ENCODE peak calls at places on chromosomes 11 and 22, in eight cellular contexts. L is breast epithelium, N is B cell, C is nephron progenitor cell, I is bronchial epithelial cell, V is cardiac muscle cell, R is neural crest cell, U is left ventricle myocardium inferior. H is an unnamed sample.

GRCh38 chr11:29629281-29629680 is 387.5 kb downstream of the KCNA4 start:
- DNase-seq in L (no peak), N (no peak), C (no peak), I (peak; percentile 46), V (peak; percentile 6), R (no peak), U (no peak), H (no peak)

GRCh38 chr11:75771646-75772410 is 3.2 kb downstream of the DGAT2 start:
- DNase-seq in L (no peak), N (no peak), C (no peak), I (peak; percentile 93), V (no peak), R (no peak), U (no peak), H (no peak)

GRCh38 chr11:128416976-128417375 is 170.4 kb downstream of the ETS1 start:
- DNase-seq in L (no peak), N (no peak), C (no peak), I (no peak), V (no peak), R (no peak), U (no peak), H (no peak)

GRCh38 chr22:40220316-40221054 is 42.8 kb downstream of the TNRC6B start:
- DNase-seq in L (peak; percentile 66), N (no peak), C (no peak), I (peak; percentile 66), V (no peak), R (no peak), U (no peak), H (no peak)

GRCh38 chr11:4626207-4627105 is 10.8 kb upstream of the OR51D1 start:
- DNase-seq in L (no peak), N (peak; percentile 45), C (peak; percentile 88), I (peak; percentile 65), V (peak; percentile 89), R (peak; percentile 82), U (no peak), H (peak; percentile 78)

GRCh38 chr22:46594947-46595298 is 25.3 kb upstream of the GRAMD4 start:
- DNase-seq in L (no peak), N (no peak), C (no peak), I (no peak), V (no peak), R (no peak), U (no peak), H (no peak)

GRCh38 chr11:113730887-113731726 is 25.0 kb upstream of the TMPRSS5 start:
- DNase-seq in L (no peak), N (peak; percentile 2), C (peak; percentile 40), I (peak; percentile 67), V (peak; percentile 79), R (peak; percentile 19), U (no peak), H (peak; percentile 10)

GRCh38 chr11:123924027-123924426 is 15.4 kb upstream of the OR4D5 start:
- DNase-seq in L (no peak), N (no peak), C (no peak), I (peak; percentile 1), V (no peak), R (no peak), U (no peak), H (no peak)

GRCh38 chr11:46895821-46896220 is 22.5 kb downstream of the LRP4 start:
- DNase-seq in L (peak; percentile 80), N (no peak), C (no peak), I (no peak), V (no peak), R (no peak), U (peak; percentile 80), H (no peak)

GRCh38 chr11:47980907-47981621 is 705 bp downstream of the PTPRJ start:
- DNase-seq in L (no peak), N (peak; percentile 55), C (peak; percentile 74), I (no peak), V (peak; percentile 77), R (peak; percentile 63), U (peak; percentile 35), H (peak; percentile 35)

GRCh38 chr11:2325719-2326118 is 23.9 kb downstream of the TSPAN32 start:
- DNase-seq in L (peak; percentile 88), N (no peak), C (no peak), I (peak; percentile 74), V (no peak), R (no peak), U (peak; percentile 50), H (no peak)

GRCh38 chr11:6617315-6617781 is 1.9 kb downstream of the TPP1 start:
- DNase-seq in L (no peak), N (no peak), C (no peak), I (no peak), V (no peak), R (no peak), U (no peak), H (no peak)

GRCh38 chr11:88352139-88352538 is 14.6 kb upstream of the CTSC start:
- DNase-seq in L (no peak), N (no peak), C (no peak), I (no peak), V (no peak), R (no peak), U (no peak), H (no peak)

GRCh38 chr11:33701831-33702230 is 1.2 kb upstream of the C11orf91 start:
- DNase-seq in L (peak; percentile 60), N (no peak), C (no peak), I (peak; percentile 89), V (no peak), R (no peak), U (no peak), H (no peak)

GRCh38 chr22:39690901-39691620 is 120.5 kb downstream of the CACNA1I start:
- DNase-seq in L (no peak), N (no peak), C (peak; percentile 78), I (no peak), V (no peak), R (peak; percentile 47), U (no peak), H (peak; percentile 77)

GRCh38 chr11:11847082-11847481 is 5.3 kb downstream of the USP47 start:
- DNase-seq in L (no peak), N (no peak), C (no peak), I (no peak), V (no peak), R (no peak), U (no peak), H (no peak)

GRCh38 chr22:45503071-45503815 is 560 bp downstream of the FBLN1 start:
- DNase-seq in L (no peak), N (no peak), C (no peak), I (no peak), V (no peak), R (no peak), U (no peak), H (no peak)

GRCh38 chr11:59668188-59668949 is 468 bp downstream of the PATL1 start:
- DNase-seq in L (peak; percentile 52), N (peak; percentile 83), C (peak; percentile 78), I (peak; percentile 49), V (peak; percentile 74), R (peak; percentile 14), U (peak; percentile 43), H (peak; percentile 78)
- TF ChIP-seq CTCF in L (peak; percentile 51), N (peak; percentile 20), C (no peak), I (peak; percentile 20), V (no peak), R (peak; percentile 50), U (peak; percentile 37), H (no peak)

GRCh38 chr11:65790104-65790901 is 3.4 kb downstream of the OVOL1 start:
- DNase-seq in L (no peak), N (no peak), C (no peak), I (no peak), V (no peak), R (no peak), U (no peak), H (no peak)

GRCh38 chr11:65793144-65793581 is 6.3 kb downstream of the OVOL1 start:
- DNase-seq in L (peak; percentile 89), N (no peak), C (no peak), I (peak; percentile 91), V (no peak), R (no peak), U (no peak), H (no peak)

GRCh38 chr11:65790902-65791650 is 4.2 kb downstream of the OVOL1 start:
- DNase-seq in L (no peak), N (no peak), C (no peak), I (no peak), V (no peak), R (no peak), U (no peak), H (no peak)

GRCh38 chr11:65792456-65792855 is 5.6 kb downstream of the OVOL1 start:
- DNase-seq in L (no peak), N (no peak), C (no peak), I (no peak), V (no peak), R (no peak), U (no peak), H (no peak)

DNA sequence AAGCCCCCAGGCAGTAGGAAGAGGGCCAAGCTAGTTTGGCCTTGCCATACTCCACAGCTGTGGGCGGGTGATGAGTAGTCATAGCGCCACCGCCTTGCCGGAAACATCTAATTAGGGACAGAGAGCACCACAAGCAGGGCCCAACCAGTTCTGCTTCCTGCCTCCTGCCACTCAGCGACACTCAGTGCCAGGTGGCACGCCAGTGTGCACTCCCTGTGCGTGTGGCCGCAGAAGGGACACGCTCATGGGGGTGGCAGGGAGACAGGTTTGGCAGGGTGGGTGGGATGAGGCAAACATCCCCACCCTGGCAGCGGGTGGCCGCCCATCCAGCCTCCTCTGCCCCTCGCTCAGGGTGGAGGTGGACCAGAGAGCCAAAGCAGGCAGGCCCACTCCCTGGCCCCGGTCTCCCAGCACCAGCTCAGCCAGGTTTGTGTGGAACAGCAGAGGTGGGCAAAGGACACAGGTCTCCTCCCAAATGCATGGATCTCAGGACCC is 4.9 kb downstream of the OVOL1 start:
- DNase-seq in L (peak; percentile 77), N (peak; percentile 79), C (no peak), I (no peak), V (no peak), R (no peak), U (no peak), H (peak; percentile 89)
- TF ChIP-seq CTCF in L (no peak), N (no peak), C (no peak), I (peak; percentile 10), V (no peak), R (no peak), U (no peak), H (no peak)

DNA sequence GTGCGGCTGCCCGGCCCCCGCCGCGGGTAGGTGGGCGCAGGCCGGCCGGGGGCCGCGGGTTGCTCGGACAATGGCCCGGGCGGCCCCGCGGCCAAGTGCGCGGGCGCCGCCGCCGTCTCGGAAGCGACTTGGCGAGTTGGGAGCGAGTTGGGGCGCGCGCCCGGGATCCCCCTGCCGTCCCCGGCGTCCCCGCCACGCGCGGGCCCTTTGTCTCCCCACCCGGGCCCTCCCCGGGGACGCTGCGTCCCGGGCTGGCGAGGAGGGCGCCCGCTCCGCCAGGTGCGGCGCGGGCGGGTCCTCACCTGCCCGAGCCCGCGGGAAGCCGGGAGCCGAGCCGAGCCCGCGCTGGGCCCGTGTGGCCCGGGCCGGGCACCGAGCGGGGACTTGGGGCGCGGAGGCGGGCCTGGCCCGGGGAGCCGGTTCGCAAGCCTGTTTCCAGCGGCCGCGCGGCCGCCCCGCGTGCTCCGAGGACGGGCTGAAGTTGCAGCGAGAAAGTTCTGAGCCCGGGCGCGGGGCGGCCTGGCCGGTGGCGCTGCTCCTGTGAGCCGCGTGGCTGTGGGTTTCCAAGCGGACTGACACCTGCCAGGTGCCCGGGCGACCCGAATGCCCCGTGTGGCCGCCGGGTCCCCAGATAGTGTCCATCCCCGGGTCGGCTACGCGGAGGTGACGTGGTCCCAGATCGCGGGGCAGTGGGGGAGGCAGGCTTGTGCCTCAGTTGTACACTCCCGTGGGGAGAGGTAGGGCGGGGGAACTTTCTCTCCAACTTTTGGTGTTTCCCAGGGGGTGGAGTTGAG is 586 bp downstream of the LRP5 start:
- DNase-seq in L (no peak), N (peak; percentile 49), C (peak; percentile 50), I (no peak), V (peak; percentile 51), R (no peak), U (no peak), H (peak; percentile 36)
- TF ChIP-seq CTCF in L (no peak), N (no peak), C (no peak), I (no peak), V (no peak), R (no peak), U (no peak), H (no peak)

GRCh38 chr11:36450391-36450714 is 59.7 kb downstream of the TRAF6 start:
- DNase-seq in L (no peak), N (no peak), C (no peak), I (no peak), V (no peak), R (no peak), U (no peak), H (no peak)
- TF ChIP-seq CTCF in L (no peak), N (no peak), C (no peak), I (no peak), V (no peak), R (no peak), U (no peak), H (no peak)